ENCODE peak calls at places on chromosomes 4 and X, in six cellular contexts. Q, E, Y, X, G and J are unnamed samples.

GRCh38 chr4:52822583-52823477 is 39.3 kb upstream of the RASL11B start:
- DNase-seq in Q (peak), E (peak), Y (no peak), X (no peak), G (no peak), J (no peak)

GRCh38 chr4:110533940-110534339 is 58.0 kb downstream of the ENPEP start:
- DNase-seq in Q (no peak), E (peak), Y (no peak), X (no peak), G (no peak), J (no peak)

GRCh38 chrX:115894087-115894486 is 276.5 kb upstream of the AGTR2 start:
- DNase-seq in Q (no peak), E (peak), Y (no peak), X (no peak), G (no peak), J (no peak)

GRCh38 chr4:123284166-123284565 is 112.4 kb upstream of the SPRY1 start:
- DNase-seq in Q (no peak), E (no peak), Y (no peak), X (no peak), G (no peak), J (no peak)

GRCh38 chr4:27000820-27001219 is 140.2 kb downstream of the STIM2 start:
- DNase-seq in Q (no peak), E (no peak), Y (no peak), X (no peak), G (no peak), J (no peak)

GRCh38 chr4:1406946-1407656 is 859 bp upstream of the NKX1-1 start:
- DNase-seq in Q (no peak), E (no peak), Y (no peak), X (peak), G (no peak), J (no peak)

GRCh38 chrX:134868766-134869495 is 121.9 kb upstream of the SMIM10 start:
- DNase-seq in Q (no peak), E (peak), Y (no peak), X (no peak), G (no peak), J (no peak)

GRCh38 chr4:109820563-109820962 is 5.0 kb downstream of the GAR1 start:
- DNase-seq in Q (no peak), E (no peak), Y (no peak), X (no peak), G (no peak), J (no peak)

GRCh38 chr4:140090215-140090731 is 63.7 kb downstream of the MAML3 start:
- DNase-seq in Q (no peak), E (no peak), Y (no peak), X (no peak), G (no peak), J (no peak)

GRCh38 chr4:4919926-4920325 is 60.5 kb downstream of the MSX1 start:
- DNase-seq in Q (no peak), E (no peak), Y (no peak), X (no peak), G (no peak), J (no peak)

GRCh38 chrX:31355206-31355955 is 283.5 kb upstream of the FTHL17 start:
- DNase-seq in Q (no peak), E (peak), Y (no peak), X (no peak), G (no peak), J (no peak)

GRCh38 chrX:96689951-96690350 is 5.3 kb downstream of the DIAPH2 start:
- DNase-seq in Q (no peak), E (no peak), Y (no peak), X (no peak), G (no peak), J (no peak)

GRCh38 chrX:130770615-130771014 is 132.4 kb downstream of the ENOX2 start:
- DNase-seq in Q (no peak), E (peak), Y (no peak), X (no peak), G (no peak), J (no peak)

GRCh38 chr4:1713003-1713397 is 881 bp upstream of the SLBP start:
- DNase-seq in Q (no peak), E (no peak), Y (no peak), X (no peak), G (no peak), J (no peak)

GRCh38 chrX:75303795-75304194 is 29.9 kb downstream of the UPRT start:
- DNase-seq in Q (no peak), E (peak), Y (no peak), X (no peak), G (no peak), J (no peak)

GRCh38 chr4:77065382-77065781 is 10.4 kb downstream of the CCNI start:
- DNase-seq in Q (no peak), E (peak), Y (no peak), X (no peak), G (no peak), J (no peak)

GRCh38 chrX:45347877-45348675 is 147.4 kb upstream of the DIPK2B start:
- DNase-seq in Q (no peak), E (no peak), Y (no peak), X (no peak), G (no peak), J (no peak)

GRCh38 chrX:41473936-41474725 is 27.0 kb downstream of the NYX start:
- DNase-seq in Q (no peak), E (no peak), Y (no peak), X (no peak), G (no peak), J (no peak)

GRCh38 chr4:52195882-52196281 is 144.8 kb downstream of the SPATA18 start:
- DNase-seq in Q (no peak), E (no peak), Y (no peak), X (no peak), G (no peak), J (no peak)

GRCh38 chrX:124346064-124346876 is at the start of gene SH2D1A:
- DNase-seq in Q (no peak), E (no peak), Y (no peak), X (no peak), G (no peak), J (no peak)

GRCh38 chrX:76148753-76149152 is 24.1 kb upstream of the PBDC1 start:
- DNase-seq in Q (peak), E (peak), Y (no peak), X (no peak), G (peak), J (peak)

GRCh38 chr4:161498155-161498554 is 665.6 kb downstream of the FSTL5 start:
- DNase-seq in Q (no peak), E (no peak), Y (no peak), X (no peak), G (no peak), J (no peak)

GRCh38 chr4:152663203-152664066 is 16.4 kb downstream of the TMEM154 start:
- DNase-seq in Q (no peak), E (peak), Y (no peak), X (no peak), G (no peak), J (no peak)

GRCh38 chrX:19747672-19748610 is 139.5 kb downstream of the SH3KBP1 start:
- DNase-seq in Q (no peak), E (no peak), Y (no peak), X (peak), G (peak), J (peak)

GRCh38 chr4:155377281-155377680 is 516 bp upstream of the MAP9 start:
- DNase-seq in Q (no peak), E (peak), Y (no peak), X (no peak), G (no peak), J (no peak)

GRCh38 chrX:135324463-135324862 is 15.2 kb downstream of the ETDC start:
- DNase-seq in Q (no peak), E (no peak), Y (no peak), X (no peak), G (no peak), J (no peak)

GRCh38 chr4:60034371-60034770 is 1165.8 kb upstream of the ADGRL3 start:
- DNase-seq in Q (no peak), E (no peak), Y (no peak), X (no peak), G (no peak), J (no peak)

GRCh38 chr4:33941854-33942253 is 2302.5 kb downstream of the ARAP2 start:
- DNase-seq in Q (no peak), E (no peak), Y (no peak), X (no peak), G (no peak), J (no peak)

GRCh38 chrX:38561126-38561868 is at the start of gene TSPAN7:
- DNase-seq in Q (peak), E (peak), Y (peak), X (peak), G (peak), J (peak)

GRCh38 chrX:53089224-53089842 is 4.6 kb upstream of the KANTR start:
- DNase-seq in Q (peak), E (peak), Y (no peak), X (peak), G (no peak), J (no peak)